ENCODE peak calls at places on chromosomes 16 and 17, in five cellular contexts. M is foreskin fibroblast, C is T-cell, K is GM19239, G is memory B cell. J is an unnamed sample.

GRCh38 chr17:55571095-55571494 is 59.8 kb upstream of the SMIM36 start:
- DNase-seq in M (no peak), K (no peak), C (no peak), G (no peak), J (no peak)

GRCh38 chr17:35630530-35631148 is 43.5 kb downstream of the AP2B1 start:
- DNase-seq in C (no peak), K (no peak), G (no peak), M (peak), J (no peak)

GRCh38 chr16:55534773-55535172 is 25.9 kb downstream of the LPCAT2 start:
- DNase-seq in M (no peak), K (no peak), C (no peak), G (no peak), J (no peak)

GRCh38 chr16:48448799-48449481 is 63.7 kb upstream of the SIAH1 start:
- DNase-seq in M (no peak), K (no peak), C (no peak), G (no peak), J (no peak)

GRCh38 chr17:66739553-66739952 is 95.4 kb upstream of the CACNG5 start:
- DNase-seq in M (no peak), C (no peak), K (no peak), G (no peak), J (no peak)

GRCh38 chr17:80854220-80854619 is 137.4 kb upstream of the CHMP6 start:
- DNase-seq in C (no peak), K (no peak), G (no peak), M (no peak), J (no peak)

GRCh38 chr16:56848056-56848936 is 16.7 kb upstream of the SLC12A3 start:
- DNase-seq in M (peak), G (no peak), K (no peak), C (no peak), J (no peak)

GRCh38 chr17:78126895-78127239 is 1.7 kb downstream of the TMC6 start:
- DNase-seq in C (no peak), K (no peak), M (no peak), G (no peak), J (no peak)

GRCh38 chr17:42704495-42705494 is 22.5 kb downstream of the CNTNAP1 start:
- DNase-seq in C (no peak), K (no peak), G (no peak), M (no peak), J (no peak)

GRCh38 chr17:75697651-75698291 is 23.5 kb upstream of the ITGB4 start:
- DNase-seq in G (no peak), C (no peak), K (no peak), M (no peak), J (no peak)

GRCh38 chr16:58863042-58863441 is 128.9 kb upstream of the GOT2 start:
- DNase-seq in K (no peak), C (no peak), M (no peak), G (no peak), J (no peak)

GRCh38 chr17:82324566-82325285 is 7.3 kb upstream of the CD7 start:
- DNase-seq in C (no peak), K (no peak), M (no peak), G (no peak), J (no peak)

GRCh38 chr16:83792391-83792790 is 15.4 kb upstream of the HSBP1 start:
- DNase-seq in G (no peak), C (no peak), K (no peak), M (no peak), J (no peak)

GRCh38 chr16:64250866-64251265 is 871.0 kb downstream of the CDH11 start:
- DNase-seq in M (no peak), G (no peak), K (no peak), C (no peak), J (no peak)

GRCh38 chr17:73203135-73203787 is 10.4 kb downstream of the COG1 start:
- DNase-seq in M (no peak), K (no peak), C (no peak), G (no peak), J (no peak)

GRCh38 chr17:46795379-46795952 is 23.0 kb downstream of the WNT3 start:
- DNase-seq in M (no peak), K (no peak), C (no peak), G (no peak), J (no peak)

GRCh38 chr16:72092832-72093447 is 480 bp downstream of the TXNL4B start:
- DNase-seq in M (peak), G (no peak), K (no peak), C (peak), J (no peak)

GRCh38 chr16:30473231-30474061 is 904 bp downstream of the ITGAL start:
- DNase-seq in G (no peak), M (no peak), K (peak), C (peak), J (peak)

GRCh38 chr17:50499270-50499669 is 9.0 kb upstream of the MYCBPAP start:
- DNase-seq in M (no peak), G (no peak), K (no peak), C (no peak), J (no peak)

GRCh38 chr16:28182183-28182582 is 29.6 kb downstream of the XPO6 start:
- DNase-seq in C (peak), K (no peak), M (peak), G (no peak), J (no peak)

GRCh38 chr17:73091770-73092517 is 544 bp downstream of the SLC39A11 start:
- DNase-seq in M (no peak), C (no peak), K (no peak), G (no peak), J (no peak)

GRCh38 chr16:72109966-72110530 is 16.4 kb downstream of the DHX38 start:
- DNase-seq in M (no peak), K (no peak), C (no peak), G (no peak), J (no peak)

GRCh38 chr16:733382-734207 is 6.7 kb downstream of the HAGHL start:
- DNase-seq in M (no peak), G (no peak), K (no peak), C (peak), J (peak)

GRCh38 chr17:4994081-4994595 is 3.2 kb downstream of the INCA1 start:
- DNase-seq in C (no peak), K (no peak), M (no peak), G (no peak), J (no peak)

GRCh38 chr16:89749637-89750036 is 28.3 kb downstream of the ZNF276 start:
- DNase-seq in M (no peak), C (no peak), K (no peak), G (no peak), J (no peak)

GRCh38 chr17:64393000-64393402 is 2.3 kb upstream of the PECAM1 start:
- DNase-seq in G (no peak), K (no peak), C (peak), M (no peak), J (no peak)

GRCh38 chr17:6940186-6940649 is 55.6 kb upstream of the ALOX12 start:
- DNase-seq in C (no peak), M (no peak), K (no peak), G (no peak), J (no peak)

GRCh38 chr17:63497708-63498483 is 21.0 kb downstream of the ACE start:
- DNase-seq in G (no peak), K (no peak), C (no peak), M (no peak), J (no peak)

GRCh38 chr16:24700549-24701392 is 28.7 kb upstream of the TNRC6A start:
- DNase-seq in K (no peak), C (no peak), M (peak), G (no peak), J (no peak)

GRCh38 chr16:2500634-2500936 is 13.2 kb upstream of the ATP6V0C start:
- DNase-seq in K (no peak), C (no peak), G (no peak), M (no peak), J (no peak)

GRCh38 chr17:31807846-31808245 is 51.2 kb downstream of the COPRS start:
- DNase-seq in M (no peak), G (no peak), C (no peak), K (no peak), J (no peak)

J was measured in T-helper 9 cell.